ENCODE peak calls at places on chromosomes 11 and 22, in eight cellular contexts. One of them, this sample, is unnamed. For H3K9me3, the result is how much of the 10 kb centered on the place peaks cover.

GRCh38 chr11:117419136-117419914 is 91.7 kb downstream of the CEP164 start:
- DNase-seq in CD4-positive, alpha-beta T cell: no peak
- DNase-seq in suprapubic skin: no peak
- DNase-seq in GM23248: peak
- DNase-seq in CD8-positive, alpha-beta T cell: no peak
- DNase-seq in endothelial cell of umbilical vein: no peak
- DNase-seq in aorta: peak
- DNase-seq in cardiac muscle cell: no peak
- DNase-seq in this sample: no peak

GRCh38 chr11:76786053-76787014 is 3.2 kb downstream of the TSKU start:
- DNase-seq in CD4-positive, alpha-beta T cell: no peak
- DNase-seq in endothelial cell of umbilical vein: no peak
- DNase-seq in CD8-positive, alpha-beta T cell: no peak
- DNase-seq in cardiac muscle cell: no peak
- DNase-seq in GM23248: no peak
- DNase-seq in suprapubic skin: no peak
- DNase-seq in aorta: no peak
- DNase-seq in this sample: no peak

GRCh38 chr11:73632996-73633395 is 13.4 kb upstream of the PLEKHB1 start:
- DNase-seq in suprapubic skin: no peak
- DNase-seq in CD4-positive, alpha-beta T cell: no peak
- DNase-seq in CD8-positive, alpha-beta T cell: no peak
- DNase-seq in aorta: no peak
- DNase-seq in GM23248: no peak
- DNase-seq in endothelial cell of umbilical vein: no peak
- DNase-seq in cardiac muscle cell: no peak
- DNase-seq in this sample: no peak

GRCh38 chr11:59182457-59183151 is 10.7 kb downstream of the DTX4 start:
- DNase-seq in cardiac muscle cell: no peak
- DNase-seq in CD8-positive, alpha-beta T cell: peak
- DNase-seq in suprapubic skin: no peak
- DNase-seq in GM23248: no peak
- DNase-seq in endothelial cell of umbilical vein: no peak
- DNase-seq in CD4-positive, alpha-beta T cell: no peak
- DNase-seq in aorta: no peak
- DNase-seq in this sample: no peak

GRCh38 chr22:31288496-31289235 is 3.6 kb downstream of the PIK3IP1 start:
- DNase-seq in suprapubic skin: no peak
- DNase-seq in CD8-positive, alpha-beta T cell: no peak
- DNase-seq in endothelial cell of umbilical vein: no peak
- DNase-seq in cardiac muscle cell: peak
- DNase-seq in CD4-positive, alpha-beta T cell: no peak
- DNase-seq in aorta: no peak
- DNase-seq in GM23248: no peak
- DNase-seq in this sample: no peak

GRCh38 chr22:30600925-30601324 is 6.0 kb upstream of the TCN2 start:
- DNase-seq in GM23248: no peak
- DNase-seq in CD4-positive, alpha-beta T cell: no peak
- DNase-seq in aorta: no peak
- DNase-seq in suprapubic skin: no peak
- DNase-seq in endothelial cell of umbilical vein: no peak
- DNase-seq in cardiac muscle cell: no peak
- DNase-seq in CD8-positive, alpha-beta T cell: no peak
- DNase-seq in this sample: no peak

GRCh38 chr22:22691716-22692701 is 47.6 kb downstream of the GGTLC2 start:
- DNase-seq in CD4-positive, alpha-beta T cell: no peak
- DNase-seq in CD8-positive, alpha-beta T cell: no peak
- DNase-seq in aorta: no peak
- DNase-seq in endothelial cell of umbilical vein: no peak
- DNase-seq in GM23248: peak
- DNase-seq in cardiac muscle cell: no peak
- DNase-seq in suprapubic skin: no peak
- DNase-seq in this sample: no peak

GRCh38 chr11:78019808-78020207 is 3.3 kb downstream of the KCTD14 start:
- DNase-seq in endothelial cell of umbilical vein: no peak
- DNase-seq in CD8-positive, alpha-beta T cell: no peak
- DNase-seq in CD4-positive, alpha-beta T cell: no peak
- DNase-seq in suprapubic skin: no peak
- DNase-seq in cardiac muscle cell: no peak
- DNase-seq in GM23248: no peak
- DNase-seq in aorta: no peak
- DNase-seq in this sample: no peak

GRCh38 chr11:79762271-79762935 is 321.6 kb upstream of the TENM4 start:
- DNase-seq in CD4-positive, alpha-beta T cell: no peak
- DNase-seq in GM23248: no peak
- DNase-seq in cardiac muscle cell: peak
- DNase-seq in CD8-positive, alpha-beta T cell: no peak
- DNase-seq in endothelial cell of umbilical vein: no peak
- DNase-seq in suprapubic skin: no peak
- DNase-seq in aorta: no peak
- DNase-seq in this sample: no peak

GRCh38 chr11:124946735-124947141 is 7.3 kb upstream of the CCDC15 start:
- DNase-seq in GM23248: peak
- DNase-seq in CD8-positive, alpha-beta T cell: no peak
- DNase-seq in CD4-positive, alpha-beta T cell: no peak
- DNase-seq in endothelial cell of umbilical vein: no peak
- DNase-seq in suprapubic skin: no peak
- DNase-seq in cardiac muscle cell: no peak
- DNase-seq in aorta: no peak
- DNase-seq in this sample: no peak

GRCh38 chr22:44118645-44119315 is 61.9 kb upstream of the PARVG start:
- DNase-seq in CD4-positive, alpha-beta T cell: no peak
- DNase-seq in CD8-positive, alpha-beta T cell: no peak
- DNase-seq in GM23248: no peak
- DNase-seq in suprapubic skin: no peak
- DNase-seq in endothelial cell of umbilical vein: no peak
- DNase-seq in cardiac muscle cell: no peak
- DNase-seq in aorta: peak
- DNase-seq in this sample: no peak

GRCh38 chr11:12200359-12201015 is 90.1 kb downstream of the MICAL2 start:
- DNase-seq in GM23248: peak
- DNase-seq in CD8-positive, alpha-beta T cell: no peak
- DNase-seq in cardiac muscle cell: no peak
- DNase-seq in endothelial cell of umbilical vein: peak
- DNase-seq in suprapubic skin: no peak
- DNase-seq in aorta: peak
- DNase-seq in CD4-positive, alpha-beta T cell: no peak
- DNase-seq in this sample: no peak

GRCh38 chr22:44580756-44581435 is 82.9 kb upstream of the RTL6 start:
- DNase-seq in GM23248: no peak
- DNase-seq in CD8-positive, alpha-beta T cell: no peak
- DNase-seq in cardiac muscle cell: no peak
- DNase-seq in CD4-positive, alpha-beta T cell: no peak
- DNase-seq in aorta: peak
- DNase-seq in suprapubic skin: peak
- DNase-seq in endothelial cell of umbilical vein: no peak
- DNase-seq in this sample: no peak

GRCh38 chr11:6602096-6602940 is 1.1 kb downstream of the RRP8 start:
- DNase-seq in cardiac muscle cell: no peak
- DNase-seq in CD4-positive, alpha-beta T cell: no peak
- DNase-seq in aorta: no peak
- DNase-seq in endothelial cell of umbilical vein: no peak
- DNase-seq in suprapubic skin: no peak
- DNase-seq in GM23248: peak
- DNase-seq in CD8-positive, alpha-beta T cell: no peak
- DNase-seq in this sample: no peak

GRCh38 chr11:68014157-68014965 is 4.2 kb downstream of the ALDH3B1 start:
- DNase-seq in cardiac muscle cell: no peak
- DNase-seq in suprapubic skin: no peak
- DNase-seq in CD4-positive, alpha-beta T cell: no peak
- DNase-seq in aorta: peak
- DNase-seq in GM23248: peak
- DNase-seq in CD8-positive, alpha-beta T cell: no peak
- DNase-seq in endothelial cell of umbilical vein: peak
- DNase-seq in this sample: no peak

GRCh38 chr22:42955842-42956241 is 59.1 kb downstream of the PACSIN2 start:
- DNase-seq in suprapubic skin: no peak
- DNase-seq in cardiac muscle cell: no peak
- DNase-seq in GM23248: no peak
- DNase-seq in aorta: no peak
- DNase-seq in CD8-positive, alpha-beta T cell: no peak
- DNase-seq in CD4-positive, alpha-beta T cell: no peak
- DNase-seq in endothelial cell of umbilical vein: no peak
- DNase-seq in this sample: no peak

GRCh38 chr11:8777907-8778767 is 95.5 kb downstream of the RPL27A start:
- DNase-seq in cardiac muscle cell: no peak
- DNase-seq in CD8-positive, alpha-beta T cell: no peak
- DNase-seq in aorta: peak
- DNase-seq in GM23248: peak
- DNase-seq in suprapubic skin: peak
- DNase-seq in CD4-positive, alpha-beta T cell: no peak
- DNase-seq in endothelial cell of umbilical vein: no peak
- DNase-seq in this sample: no peak

DNA sequence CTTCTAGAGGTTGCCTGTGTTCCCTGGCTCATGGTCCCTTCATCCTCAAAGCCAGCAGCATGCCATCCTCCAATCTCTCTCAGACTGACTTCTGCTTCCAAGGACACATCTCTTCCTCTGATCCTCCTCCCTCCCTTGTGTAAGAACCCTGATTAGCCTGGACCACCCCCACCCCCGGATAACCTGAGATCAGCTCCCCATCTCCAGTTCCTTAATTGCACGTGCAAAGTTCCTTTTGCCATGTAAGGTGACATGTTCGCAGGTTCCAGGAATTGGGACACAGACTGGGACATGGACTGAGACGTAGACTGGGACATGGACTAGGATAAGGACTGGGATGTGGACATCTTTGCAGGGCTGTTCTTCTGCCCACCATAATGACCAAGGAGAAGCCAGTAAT is 925.3 kb downstream of the TBC1D22A start:
- DNase-seq in suprapubic skin: no peak
- DNase-seq in CD8-positive, alpha-beta T cell: no peak
- DNase-seq in CD4-positive, alpha-beta T cell: no peak
- DNase-seq in cardiac muscle cell: no peak
- DNase-seq in endothelial cell of umbilical vein: no peak
- DNase-seq in GM23248: no peak
- DNase-seq in aorta: no peak
- DNase-seq in this sample: no peak
- H3K9me3 ChIP-seq in suprapubic skin: under half
- H3K9me3 ChIP-seq in CD8-positive, alpha-beta T cell: under half
- H3K9me3 ChIP-seq in CD4-positive, alpha-beta T cell: under half
- H3K9me3 ChIP-seq in cardiac muscle cell: under half
- H3K9me3 ChIP-seq in endothelial cell of umbilical vein: under half
- H3K9me3 ChIP-seq in GM23248: under half
- H3K9me3 ChIP-seq in aorta: under half
- H3K9me3 ChIP-seq in this sample: under half

GRCh38 chr22:49028111-49028510 is 799.6 kb downstream of the BRD1 start:
- DNase-seq in CD4-positive, alpha-beta T cell: no peak
- DNase-seq in GM23248: no peak
- DNase-seq in CD8-positive, alpha-beta T cell: no peak
- DNase-seq in cardiac muscle cell: no peak
- DNase-seq in suprapubic skin: no peak
- DNase-seq in aorta: peak
- DNase-seq in endothelial cell of umbilical vein: no peak
- DNase-seq in this sample: no peak

GRCh38 chr22:49025791-49026475 is 801.7 kb downstream of the BRD1 start:
- DNase-seq in CD8-positive, alpha-beta T cell: no peak
- DNase-seq in suprapubic skin: no peak
- DNase-seq in GM23248: no peak
- DNase-seq in CD4-positive, alpha-beta T cell: no peak
- DNase-seq in cardiac muscle cell: no peak
- DNase-seq in aorta: peak
- DNase-seq in endothelial cell of umbilical vein: no peak
- DNase-seq in this sample: no peak

GRCh38 chr22:49024775-49025440 is 802.8 kb downstream of the BRD1 start:
- DNase-seq in endothelial cell of umbilical vein: no peak
- DNase-seq in GM23248: no peak
- DNase-seq in CD8-positive, alpha-beta T cell: no peak
- DNase-seq in CD4-positive, alpha-beta T cell: no peak
- DNase-seq in suprapubic skin: peak
- DNase-seq in aorta: peak
- DNase-seq in cardiac muscle cell: no peak
- DNase-seq in this sample: no peak

GRCh38 chr22:49026476-49027121 is 801.1 kb downstream of the BRD1 start:
- DNase-seq in suprapubic skin: no peak
- DNase-seq in cardiac muscle cell: no peak
- DNase-seq in endothelial cell of umbilical vein: no peak
- DNase-seq in CD8-positive, alpha-beta T cell: no peak
- DNase-seq in CD4-positive, alpha-beta T cell: no peak
- DNase-seq in aorta: peak
- DNase-seq in GM23248: no peak
- DNase-seq in this sample: no peak

GRCh38 chr22:49027122-49027670 is 800.5 kb downstream of the BRD1 start:
- DNase-seq in cardiac muscle cell: no peak
- DNase-seq in suprapubic skin: no peak
- DNase-seq in aorta: peak
- DNase-seq in endothelial cell of umbilical vein: no peak
- DNase-seq in CD4-positive, alpha-beta T cell: no peak
- DNase-seq in CD8-positive, alpha-beta T cell: no peak
- DNase-seq in GM23248: no peak
- DNase-seq in this sample: no peak
- H3K9me3 ChIP-seq in cardiac muscle cell: under half
- H3K9me3 ChIP-seq in suprapubic skin: under half
- H3K9me3 ChIP-seq in aorta: under half
- H3K9me3 ChIP-seq in endothelial cell of umbilical vein: under half
- H3K9me3 ChIP-seq in CD4-positive, alpha-beta T cell: under half
- H3K9me3 ChIP-seq in CD8-positive, alpha-beta T cell: under half
- H3K9me3 ChIP-seq in GM23248: under half
- H3K9me3 ChIP-seq in this sample: under half

DNA sequence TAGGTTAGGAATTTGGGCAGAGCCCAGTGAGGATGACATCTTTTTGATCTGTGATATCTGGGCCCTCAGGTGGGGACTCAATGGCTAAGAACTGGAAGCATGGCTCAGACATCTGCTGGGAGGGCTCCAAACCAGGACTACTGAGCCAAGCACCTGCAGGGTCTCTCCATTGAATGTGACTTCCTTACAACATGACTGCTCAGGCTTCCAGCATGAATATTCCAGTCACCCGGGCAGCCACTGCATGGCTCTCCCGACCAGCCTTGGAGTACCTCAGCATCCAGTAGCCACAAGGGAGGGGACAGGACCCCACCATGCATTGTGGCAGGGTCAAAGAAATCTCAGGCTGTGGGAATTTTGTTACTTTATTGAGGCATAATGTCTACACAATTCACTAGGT is 8.6 kb downstream of the CDC45 start:
- DNase-seq in CD8-positive, alpha-beta T cell: no peak
- DNase-seq in cardiac muscle cell: no peak
- DNase-seq in aorta: no peak
- DNase-seq in suprapubic skin: no peak
- DNase-seq in endothelial cell of umbilical vein: no peak
- DNase-seq in GM23248: no peak
- DNase-seq in CD4-positive, alpha-beta T cell: no peak
- DNase-seq in this sample: no peak
- H3K9me3 ChIP-seq in CD8-positive, alpha-beta T cell: under half
- H3K9me3 ChIP-seq in cardiac muscle cell: under half
- H3K9me3 ChIP-seq in aorta: under half
- H3K9me3 ChIP-seq in suprapubic skin: under half
- H3K9me3 ChIP-seq in endothelial cell of umbilical vein: under half
- H3K9me3 ChIP-seq in GM23248: under half
- H3K9me3 ChIP-seq in CD4-positive, alpha-beta T cell: under half
- H3K9me3 ChIP-seq in this sample: under half

DNA sequence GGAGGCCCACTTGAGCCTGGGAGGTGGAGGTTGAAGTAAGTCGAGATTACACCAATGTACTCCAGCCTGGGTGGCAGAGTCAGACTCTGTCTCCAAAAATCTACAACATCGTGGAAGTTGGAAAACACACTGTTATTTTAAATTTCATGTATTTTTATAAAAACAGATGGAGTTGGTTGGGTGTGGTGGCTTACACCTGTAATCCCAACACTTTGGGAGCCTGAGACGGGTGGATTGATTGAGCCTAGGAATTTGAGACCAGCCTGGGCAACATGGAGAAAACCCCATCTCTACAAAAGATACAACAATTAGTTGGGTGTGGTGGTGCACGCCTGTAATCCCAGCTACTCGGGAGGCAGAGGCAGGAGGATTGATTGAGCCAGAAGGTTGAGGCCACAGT is 52.0 kb upstream of the CLTCL1 start:
- DNase-seq in aorta: no peak
- DNase-seq in CD4-positive, alpha-beta T cell: no peak
- DNase-seq in GM23248: no peak
- DNase-seq in endothelial cell of umbilical vein: no peak
- DNase-seq in suprapubic skin: no peak
- DNase-seq in CD8-positive, alpha-beta T cell: no peak
- DNase-seq in cardiac muscle cell: no peak
- DNase-seq in this sample: no peak
- H3K9me3 ChIP-seq in aorta: under half
- H3K9me3 ChIP-seq in CD4-positive, alpha-beta T cell: under half
- H3K9me3 ChIP-seq in GM23248: under half
- H3K9me3 ChIP-seq in endothelial cell of umbilical vein: under half
- H3K9me3 ChIP-seq in suprapubic skin: under half
- H3K9me3 ChIP-seq in CD8-positive, alpha-beta T cell: under half
- H3K9me3 ChIP-seq in cardiac muscle cell: under half
- H3K9me3 ChIP-seq in this sample: under half

This sample was measured in T-helper 17 cell.